ENCODE peak calls at places on chromosomes 3 and 15, in five cellular contexts. F, W, N, C and D are unnamed samples.

GRCh38 chr3:67719333-67719732 is 64.9 kb upstream of the SUCLG2 start:
- DNase-seq in C (no peak), N (no peak), W (no peak), F (no peak), D (no peak)

GRCh38 chr15:33858836-33859235 is 109.5 kb upstream of the CHRM5 start:
- DNase-seq in N (no peak), C (no peak), F (no peak), W (no peak), D (no peak)

GRCh38 chr3:163655021-163655420 is 1423.3 kb downstream of the SI start:
- DNase-seq in F (no peak), N (no peak), C (no peak), W (no peak), D (no peak)

GRCh38 chr3:118818386-118818785 is 216.3 kb downstream of the IGSF11 start:
- DNase-seq in W (no peak), F (no peak), C (no peak), N (no peak), D (no peak)

GRCh38 chr15:31308185-31308639 is 18.4 kb upstream of the KLF13 start:
- DNase-seq in C (no peak), F (no peak), N (no peak), W (no peak), D (no peak)

GRCh38 chr15:79042213-79042928 is 48.2 kb downstream of the RASGRF1 start:
- DNase-seq in N (no peak), C (no peak), W (no peak), F (no peak), D (no peak)

GRCh38 chr15:65902373-65902772 is 33.1 kb downstream of the RAB11A start:
- DNase-seq in C (no peak), N (no peak), F (no peak), W (peak), D (no peak)

GRCh38 chr15:58026552-58026951 is 39.0 kb downstream of the ALDH1A2 start:
- DNase-seq in W (no peak), F (no peak), N (no peak), C (no peak), D (no peak)

GRCh38 chr15:68383161-68384074 is 48.5 kb downstream of the ITGA11 start:
- DNase-seq in W (peak), N (no peak), F (peak), C (peak), D (no peak)

GRCh38 chr3:141094851-141095545 is 43.9 kb downstream of the SPSB4 start:
- DNase-seq in W (no peak), C (peak), F (no peak), N (no peak), D (no peak)

GRCh38 chr3:119343719-119344118 is 49.5 kb downstream of the ARHGAP31 start:
- DNase-seq in F (no peak), W (no peak), N (no peak), C (no peak), D (no peak)